ENCODE peak calls at places on chromosomes 2 and 18, in four cellular contexts. R is HTR-8/SVneo; I is activated CD4-positive, alpha-beta T cell treated with anti-CD3 and anti-CD28 coated beads, Interleukin-2, amount 50 U/mL, for 24 hours; A is iPS DF 6.9. J is an unnamed sample.

GRCh38 chr2:207221731-207222130 is 56.0 kb upstream of the KLF7 start:
- DNase-seq in R (no peak), I (no peak), A (no peak), J (no peak)

GRCh38 chr2:169393068-169393590 is 30.8 kb upstream of the LRP2 start:
- DNase-seq in R (no peak), I (no peak), A (no peak), J (no peak)

GRCh38 chr2:29528371-29528770 is 393.0 kb downstream of the ALK start:
- DNase-seq in R (no peak), I (no peak), A (no peak), J (no peak)

GRCh38 chr2:202542142-202542541 is 92.6 kb upstream of the FAM117B start:
- DNase-seq in R (no peak), I (no peak), A (no peak), J (no peak)

GRCh38 chr18:25288340-25288955 is 63.5 kb downstream of the ZNF521 start:
- DNase-seq in R (no peak), I (no peak), A (no peak), J (no peak)

GRCh38 chr2:47654790-47655562 is 128.0 kb upstream of the MSH6 start:
- DNase-seq in R (no peak), I (no peak), A (no peak), J (no peak)

GRCh38 chr2:132979339-132980093 is 309.5 kb upstream of the LYPD1 start:
- DNase-seq in R (no peak), I (no peak), A (no peak), J (no peak)

GRCh38 chr2:101852824-101853223 is 138.9 kb upstream of the IL1R2 start:
- DNase-seq in R (no peak), I (no peak), A (no peak), J (no peak)

GRCh38 chr2:203418271-203418670 is 90.1 kb downstream of the ABI2 start:
- DNase-seq in R (no peak), I (no peak), A (no peak), J (no peak)

GRCh38 chr18:63367241-63367953 is 391 bp upstream of the KDSR start:
- DNase-seq in R (peak), I (peak), A (peak), J (peak)

GRCh38 chr2:3479430-3480320 is 39.7 kb downstream of the ADI1 start:
- DNase-seq in R (no peak), I (no peak), A (no peak), J (no peak)

GRCh38 chr2:186848873-186849578 is at the start of gene ZSWIM2:
- DNase-seq in R (peak), I (no peak), A (peak), J (peak)

GRCh38 chr18:55141318-55141717 is 182.1 kb upstream of the CCDC68 start:
- DNase-seq in R (no peak), I (no peak), A (no peak), J (no peak)

GRCh38 chr18:79522451-79523220 is 126.9 kb downstream of the NFATC1 start:
- DNase-seq in R (no peak), I (peak), A (no peak), J (peak)

GRCh38 chr18:6281874-6282273 is 132.8 kb downstream of the L3MBTL4 start:
- DNase-seq in R (no peak), I (no peak), A (no peak), J (no peak)

GRCh38 chr2:14756981-14757657 is 124.6 kb downstream of the LRATD1 start:
- DNase-seq in R (peak), I (no peak), A (no peak), J (no peak)

GRCh38 chr2:47307066-47307465 is 95.9 kb upstream of the MSH2 start:
- DNase-seq in R (no peak), I (no peak), A (no peak), J (no peak)

GRCh38 chr18:61606068-61606660 is 272.9 kb downstream of the CDH20 start:
- DNase-seq in R (no peak), I (no peak), A (peak), J (peak)

GRCh38 chr18:36814994-36815393 is 13.8 kb downstream of the TPGS2 start:
- DNase-seq in R (no peak), I (no peak), A (no peak), J (no peak)

GRCh38 chr2:109637749-109638570 is 23.8 kb downstream of the SOWAHC start:
- DNase-seq in R (no peak), I (no peak), A (no peak), J (no peak)

GRCh38 chr18:58762781-58763171 is 91.5 kb downstream of the MALT1 start:
- DNase-seq in R (no peak), I (no peak), A (no peak), J (no peak)

GRCh38 chr2:69948032-69948962 is 13.1 kb downstream of the ASPRV1 start:
- DNase-seq in R (no peak), I (no peak), A (no peak), J (no peak)

GRCh38 chr18:48398074-48398473 is 11.1 kb downstream of the ZBTB7C start:
- DNase-seq in R (no peak), I (no peak), A (no peak), J (no peak)

GRCh38 chr2:113762377-113763118 is 6.1 kb upstream of the SLC35F5 start:
- DNase-seq in R (peak), I (no peak), A (no peak), J (no peak)

GRCh38 chr2:237682901-237683670 is 55.7 kb downstream of the LRRFIP1 start:
- DNase-seq in R (no peak), I (no peak), A (no peak), J (no peak)

GRCh38 chr2:152093464-152093863 is 5.4 kb downstream of the CACNB4 start:
- DNase-seq in R (no peak), I (no peak), A (no peak), J (no peak)

GRCh38 chr18:44715841-44716240 is 35.2 kb downstream of the SETBP1 start:
- DNase-seq in R (no peak), I (no peak), A (no peak), J (no peak)

GRCh38 chr2:224126001-224126400 is 86.9 kb upstream of the SERPINE2 start:
- DNase-seq in R (no peak), I (no peak), A (no peak), J (no peak)

GRCh38 chr2:8435608-8436007 is 246.2 kb upstream of the ID2 start:
- DNase-seq in R (no peak), I (no peak), A (no peak), J (no peak)

GRCh38 chr2:73156539-73157124 is 43.9 kb upstream of the RAB11FIP5 start:
- DNase-seq in R (peak), I (no peak), A (peak), J (peak)

GRCh38 chr2:172674034-172674967 is 61.3 kb upstream of the RAPGEF4 start:
- DNase-seq in R (no peak), I (no peak), A (peak), J (peak)

GRCh38 chr18:76518543-76519155 is 23.6 kb upstream of the ZNF516 start:
- DNase-seq in R (no peak), I (no peak), A (no peak), J (peak)

GRCh38 chr2:182302174-182302573 is 124.7 kb downstream of the PDE1A start:
- DNase-seq in R (peak), I (no peak), A (no peak), J (no peak)

GRCh38 chr2:198328454-198328853 is 524.1 kb downstream of the PLCL1 start:
- DNase-seq in R (no peak), I (no peak), A (no peak), J (no peak)

J was measured in H1.